ENCODE peak calls at places on chromosomes 7 and 10, in six cellular contexts. One of them, this sample, is unnamed.

GRCh38 chr7:107972075-107972482 is 30.9 kb downstream of the LAMB1 start:
- DNase-seq in EH: peak
- DNase-seq in NCI-H1092: no peak
- DNase-seq in NCI-H1417 treated with DMSO at 0.1 percent for 48 hours: no peak
- DNase-seq in neural crest cell: no peak
- DNase-seq in AG10803: peak
- DNase-seq in this sample: no peak

GRCh38 chr7:5541087-5541992 is 117.7 kb upstream of the TNRC18 start:
- DNase-seq in NCI-H1092: no peak
- DNase-seq in NCI-H1417 treated with DMSO at 0.1 percent for 48 hours: no peak
- DNase-seq in EH: no peak
- DNase-seq in neural crest cell: no peak
- DNase-seq in AG10803: no peak
- DNase-seq in this sample: no peak

GRCh38 chr10:97499561-97500296 is 1.0 kb downstream of the UBTD1 start:
- DNase-seq in NCI-H1417 treated with DMSO at 0.1 percent for 48 hours: no peak
- DNase-seq in EH: peak
- DNase-seq in AG10803: peak
- DNase-seq in NCI-H1092: no peak
- DNase-seq in neural crest cell: peak
- DNase-seq in this sample: no peak

GRCh38 chr7:149598721-149599308 is 101.2 kb upstream of the ZNF746 start:
- DNase-seq in AG10803: peak
- DNase-seq in EH: peak
- DNase-seq in NCI-H1092: no peak
- DNase-seq in neural crest cell: peak
- DNase-seq in NCI-H1417 treated with DMSO at 0.1 percent for 48 hours: no peak
- DNase-seq in this sample: no peak

GRCh38 chr10:123027861-123028260 is 19.1 kb downstream of the ACADSB start:
- DNase-seq in EH: peak
- DNase-seq in AG10803: peak
- DNase-seq in NCI-H1417 treated with DMSO at 0.1 percent for 48 hours: no peak
- DNase-seq in NCI-H1092: no peak
- DNase-seq in neural crest cell: no peak
- DNase-seq in this sample: no peak

GRCh38 chr10:53786236-53786635 is 1013.7 kb upstream of the MBL2 start:
- DNase-seq in NCI-H1092: no peak
- DNase-seq in EH: no peak
- DNase-seq in AG10803: no peak
- DNase-seq in NCI-H1417 treated with DMSO at 0.1 percent for 48 hours: no peak
- DNase-seq in neural crest cell: no peak
- DNase-seq in this sample: no peak

GRCh38 chr7:100607111-100607510 is 4.9 kb downstream of the PCOLCE start:
- DNase-seq in NCI-H1417 treated with DMSO at 0.1 percent for 48 hours: no peak
- DNase-seq in AG10803: no peak
- DNase-seq in EH: peak
- DNase-seq in NCI-H1092: no peak
- DNase-seq in neural crest cell: no peak
- DNase-seq in this sample: no peak

GRCh38 chr10:27995311-27995710 is 3.6 kb downstream of the ODAD2 start:
- DNase-seq in NCI-H1092: no peak
- DNase-seq in AG10803: no peak
- DNase-seq in EH: peak
- DNase-seq in NCI-H1417 treated with DMSO at 0.1 percent for 48 hours: no peak
- DNase-seq in neural crest cell: no peak
- DNase-seq in this sample: no peak

GRCh38 chr7:142556745-142557144 is 192.5 kb upstream of the PRSS1 start:
- DNase-seq in neural crest cell: no peak
- DNase-seq in NCI-H1092: no peak
- DNase-seq in AG10803: peak
- DNase-seq in EH: peak
- DNase-seq in NCI-H1417 treated with DMSO at 0.1 percent for 48 hours: no peak
- DNase-seq in this sample: no peak

GRCh38 chr10:126563361-126563760 is 107.1 kb downstream of the C10orf90 start:
- DNase-seq in AG10803: no peak
- DNase-seq in NCI-H1092: no peak
- DNase-seq in neural crest cell: no peak
- DNase-seq in EH: no peak
- DNase-seq in NCI-H1417 treated with DMSO at 0.1 percent for 48 hours: no peak
- DNase-seq in this sample: no peak

GRCh38 chr10:95295031-95295755 is 4.4 kb upstream of the PDLIM1 start:
- DNase-seq in neural crest cell: no peak
- DNase-seq in NCI-H1092: peak
- DNase-seq in EH: peak
- DNase-seq in NCI-H1417 treated with DMSO at 0.1 percent for 48 hours: no peak
- DNase-seq in AG10803: peak
- DNase-seq in this sample: peak

GRCh38 chr7:44738031-44738730 is 10.5 kb upstream of the ZMIZ2 start:
- DNase-seq in AG10803: no peak
- DNase-seq in NCI-H1417 treated with DMSO at 0.1 percent for 48 hours: no peak
- DNase-seq in neural crest cell: no peak
- DNase-seq in NCI-H1092: no peak
- DNase-seq in EH: peak
- DNase-seq in this sample: no peak

This sample was measured in NCI-H774.